ENCODE peak calls at places on chromosome 11, in ten cellular contexts. C is trophoblast cell; S is ovary; D is GM23248; I is left ventricle myocardium inferior; H is CD8-positive, alpha-beta T cell; X is CD8-positive, alpha-beta memory T cell; Q is fibroblast of lung; W is AG04450; J is IMR-90. A is an unnamed sample.
A peak's percentile ranks its signal among the peaks of the same experiment; 100 is the strongest.

GRCh38 chr11:62555464-62556092 is 9.0 kb upstream of the AHNAK start:
- DNase-seq in C (no peak), S (no peak), D (peak; percentile 49), I (peak; percentile 39), H (no peak), X (peak; percentile 84), Q (peak; percentile 76), W (no peak), J (peak; percentile 30), A (no peak)

GRCh38 chr11:10326080-10326964 is 21.4 kb downstream of the ADM start:
- DNase-seq in C (no peak), S (peak; percentile 56), D (peak; percentile 43), I (peak; percentile 27), H (no peak), X (no peak), Q (peak; percentile 88), W (no peak), J (no peak), A (peak; percentile 83)

GRCh38 chr11:13594045-13594444 is 74.4 kb upstream of the FAR1 start:
- DNase-seq in C (no peak), S (no peak), D (no peak), I (no peak), H (no peak), X (no peak), Q (no peak), W (no peak), J (no peak), A (peak; percentile 7)

GRCh38 chr11:848988-849824 is 6.6 kb downstream of the TSPAN4 start:
- DNase-seq in C (no peak), S (peak; percentile 77), D (no peak), I (no peak), H (no peak), X (no peak), Q (no peak), W (no peak), J (no peak), A (no peak)

GRCh38 chr11:115168229-115168671 is 336.0 kb downstream of the CADM1 start:
- DNase-seq in C (no peak), S (no peak), D (peak; percentile 68), I (no peak), H (no peak), X (no peak), Q (no peak), W (no peak), J (no peak), A (no peak)

GRCh38 chr11:124538019-124538418 is 5.4 kb downstream of the OR8B12 start:
- DNase-seq in C (no peak), S (no peak), D (peak; percentile 16), I (no peak), H (no peak), X (no peak), Q (peak; percentile 76), W (peak; percentile 10), J (peak; percentile 58), A (no peak)

GRCh38 chr11:28910926-28911325 is 802.7 kb downstream of the METTL15 start:
- DNase-seq in C (no peak), S (no peak), D (peak; percentile 36), I (no peak), H (no peak), X (no peak), Q (no peak), W (no peak), J (peak; percentile 44), A (no peak)

GRCh38 chr11:95487391-95487790 is 256.4 kb upstream of the SESN3 start:
- DNase-seq in C (peak; percentile 75), S (no peak), D (peak; percentile 44), I (no peak), H (no peak), X (no peak), Q (no peak), W (no peak), J (no peak), A (no peak)

GRCh38 chr11:47408598-47409439 is 429 bp downstream of the SLC39A13 start:
- DNase-seq in C (peak; percentile 59), S (peak; percentile 62), D (peak; percentile 96), I (no peak), H (no peak), X (peak; percentile 45), Q (peak; percentile 85), W (peak; percentile 66), J (peak; percentile 87), A (no peak)

GRCh38 chr11:31825453-31826391 is 14.6 kb upstream of the PAX6 start:
- DNase-seq in C (no peak), S (no peak), D (no peak), I (no peak), H (no peak), X (no peak), Q (no peak), W (no peak), J (no peak), A (no peak)

GRCh38 chr11:31830406-31830805 is 19.3 kb upstream of the PAX6 start:
- DNase-seq in C (no peak), S (no peak), D (no peak), I (no peak), H (no peak), X (no peak), Q (no peak), W (no peak), J (no peak), A (no peak)

GRCh38 chr11:31827458-31828206 is 16.5 kb upstream of the PAX6 start:
- DNase-seq in C (no peak), S (no peak), D (no peak), I (no peak), H (no peak), X (no peak), Q (no peak), W (peak; percentile 34), J (peak; percentile 56), A (no peak)

GRCh38 chr11:31826530-31827438 is 15.7 kb upstream of the PAX6 start:
- DNase-seq in C (no peak), S (no peak), D (no peak), I (no peak), H (no peak), X (no peak), Q (no peak), W (no peak), J (no peak), A (no peak)

DNA sequence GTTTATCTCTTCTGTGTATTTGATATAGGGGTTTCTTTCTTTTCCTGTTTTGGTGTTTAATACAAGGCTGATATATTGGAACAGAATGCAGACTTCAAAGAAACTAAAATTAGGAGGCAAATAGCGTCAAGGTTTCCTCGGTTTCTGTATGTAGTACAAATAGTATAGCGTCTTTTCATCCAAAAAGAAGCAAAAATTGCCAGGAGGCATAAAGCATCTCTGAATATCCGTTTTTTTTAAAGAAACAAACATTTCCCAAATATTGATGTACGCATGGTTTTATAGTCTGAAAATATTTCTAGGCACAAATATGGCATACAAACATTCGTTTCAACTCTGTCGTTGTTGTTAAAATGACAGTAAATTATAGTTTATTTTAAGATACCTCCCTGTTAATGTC is 17.1 kb upstream of the PAX6 start:
- DNase-seq in C (no peak), S (no peak), D (no peak), I (no peak), H (no peak), X (no peak), Q (no peak), W (no peak), J (no peak), A (no peak)
- H3K27me3 ChIP-seq in C (peaks cover 48% of the 10 kb centered on the region), S (no peaks in the 10 kb centered on the region), D (peaks cover 88% of the 10 kb centered on the region), I (peaks cover 100% of the 10 kb centered on the region), H (peaks cover 23% of the 10 kb centered on the region), X (peaks cover 36% of the 10 kb centered on the region), Q (peaks cover 56% of the 10 kb centered on the region), W (peaks cover 80% of the 10 kb centered on the region), J (peaks cover 77% of the 10 kb centered on the region), A (peaks cover 5% of the 10 kb centered on the region)

GRCh38 chr11:63667993-63668392 is 3.2 kb downstream of the ATL3 start:
- DNase-seq in C (no peak), S (no peak), D (peak; percentile 93), I (no peak), H (no peak), X (no peak), Q (peak; percentile 96), W (peak; percentile 81), J (peak; percentile 97), A (no peak)

GRCh38 chr11:63660972-63661371 is 10.2 kb downstream of the ATL3 start:
- DNase-seq in C (no peak), S (no peak), D (no peak), I (no peak), H (no peak), X (no peak), Q (no peak), W (no peak), J (no peak), A (no peak)

GRCh38 chr11:63668396-63668795 is 2.8 kb downstream of the ATL3 start:
- DNase-seq in C (no peak), S (no peak), D (peak; percentile 76), I (no peak), H (no peak), X (no peak), Q (no peak), W (no peak), J (no peak), A (no peak)

GRCh38 chr11:63666874-63667273 is 4.3 kb downstream of the ATL3 start:
- DNase-seq in C (peak; percentile 42), S (no peak), D (peak; percentile 84), I (no peak), H (no peak), X (no peak), Q (peak; percentile 93), W (peak; percentile 74), J (peak; percentile 94), A (no peak)

GRCh38 chr11:63663809-63664208 is 7.4 kb downstream of the ATL3 start:
- DNase-seq in C (no peak), S (no peak), D (peak; percentile 88), I (no peak), H (no peak), X (no peak), Q (peak; percentile 63), W (no peak), J (peak; percentile 80), A (no peak)
- H3K27ac ChIP-seq in C (peak overlapping the region; percentile 19), S (no peak overlapping the region), D (peak overlapping the region; percentile 72), I (no peak overlapping the region), H (no peak overlapping the region), X (no peak overlapping the region), Q (peak overlapping the region; percentile 38), W (peak overlapping the region; percentile 0), J (peak overlapping the region; percentile 32), A (no peak overlapping the region)

DNA sequence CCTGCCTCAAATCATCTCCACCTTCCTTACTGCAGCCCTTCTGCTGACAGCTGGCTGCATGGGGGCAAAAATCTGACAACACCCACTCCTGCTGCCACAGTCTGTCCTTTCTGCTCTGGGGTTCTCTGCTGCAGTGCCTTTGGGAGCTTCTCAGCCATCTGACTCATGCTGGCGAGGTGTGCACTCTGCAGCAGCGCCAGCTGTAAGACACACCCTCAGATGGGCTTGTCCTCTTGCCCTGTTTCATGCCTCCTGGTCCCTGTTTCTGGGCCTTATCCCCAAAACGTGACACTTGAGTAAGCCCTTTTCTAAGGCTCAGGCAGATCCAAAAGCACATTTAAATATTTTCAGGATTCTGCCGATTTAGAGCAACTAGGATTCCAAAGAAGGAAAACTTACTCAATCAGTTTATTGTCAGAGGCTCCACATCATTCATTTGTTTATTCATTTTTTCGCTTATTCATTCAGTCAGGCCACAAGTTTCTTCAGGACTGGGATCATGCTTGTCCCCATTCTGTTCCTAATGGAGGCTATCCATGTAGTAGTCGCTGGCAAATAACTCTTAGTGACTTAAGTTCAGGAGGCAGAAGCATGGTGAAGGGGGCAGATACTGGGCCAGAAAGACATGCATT is 60.2 kb downstream of the SMIM38 start:
- DNase-seq in C (no peak), S (no peak), D (peak; percentile 84), I (no peak), H (no peak), X (no peak), Q (peak; percentile 52), W (peak; percentile 10), J (peak; percentile 71), A (peak; percentile 17)
- H3K4me3 ChIP-seq in C (no peak overlapping the region), S (no peak overlapping the region), D (no peak overlapping the region), I (no peak overlapping the region), H (no peak overlapping the region), X (no peak overlapping the region), Q (no peak overlapping the region), W (peak overlapping the region; percentile 33), J (no peak overlapping the region), A (no peak overlapping the region)

GRCh38 chr11:2148253-2149000 is 9.2 kb upstream of the IGF2 start:
- DNase-seq in C (no peak), S (no peak), D (no peak), I (no peak), H (no peak), X (no peak), Q (no peak), W (no peak), J (no peak), A (no peak)
- H3K27me3 ChIP-seq in C (peaks cover 28% of the 10 kb centered on the region), S (peaks cover 4% of the 10 kb centered on the region), D (peaks cover 71% of the 10 kb centered on the region), I (peaks cover 79% of the 10 kb centered on the region), H (peaks cover 19% of the 10 kb centered on the region), X (peaks cover 30% of the 10 kb centered on the region), Q (peaks cover 23% of the 10 kb centered on the region), W (peaks cover 76% of the 10 kb centered on the region), J (peaks cover 73% of the 10 kb centered on the region), A (peaks cover 17% of the 10 kb centered on the region)

A was measured in small intestine.